ENCODE peak calls at places on chromosomes 7 and 10, in eight cellular contexts. I, W, S, G, V, X, P and N are unnamed samples.

GRCh38 chr7:107294182-107294581 is 125.4 kb downstream of the HBP1 start:
- DNase-seq in W (no peak), P (no peak), G (no peak), V (no peak), X (peak), S (no peak), I (no peak), N (no peak)

GRCh38 chr7:138032186-138032585 is 30.3 kb upstream of the CREB3L2 start:
- DNase-seq in G (no peak), S (no peak), I (no peak), W (no peak), V (no peak), P (no peak), X (no peak), N (no peak)

GRCh38 chr7:38312776-38313175 is 39.3 kb upstream of the TARP start:
- DNase-seq in V (no peak), S (no peak), P (no peak), W (no peak), X (no peak), I (no peak), G (no peak), N (no peak)

GRCh38 chr7:73847941-73848723 is 5.8 kb upstream of the METTL27 start:
- DNase-seq in S (peak), V (no peak), P (peak), I (no peak), G (peak), W (no peak), X (no peak), N (no peak)

GRCh38 chr10:126373137-126373536 is 15.1 kb downstream of the ADAM12 start:
- DNase-seq in X (no peak), G (no peak), P (no peak), W (no peak), I (no peak), V (no peak), S (peak), N (no peak)

GRCh38 chr7:157273208-157274202 is 63.3 kb upstream of the DNAJB6 start:
- DNase-seq in G (peak), W (peak), V (peak), S (peak), P (peak), X (peak), I (peak), N (peak)

GRCh38 chr10:69348824-69349541 is 67.7 kb downstream of the TACR2 start:
- DNase-seq in W (peak), X (peak), P (peak), S (peak), G (no peak), V (no peak), I (no peak), N (no peak)

GRCh38 chr10:27391325-27391724 is 112.8 kb upstream of the RAB18 start:
- DNase-seq in W (no peak), G (no peak), P (peak), X (no peak), S (no peak), I (no peak), V (no peak), N (no peak)

GRCh38 chr10:26721561-26721960 is 24.1 kb downstream of the PDSS1 start:
- DNase-seq in X (no peak), S (no peak), V (no peak), W (no peak), G (no peak), I (no peak), P (no peak), N (no peak)

GRCh38 chr7:123346771-123347170 is 147.0 kb upstream of the SLC13A1 start:
- DNase-seq in S (no peak), V (no peak), I (no peak), G (no peak), X (no peak), P (no peak), W (no peak), N (no peak)

GRCh38 chr7:123341102-123341501 is 141.3 kb upstream of the SLC13A1 start:
- DNase-seq in W (no peak), X (no peak), P (no peak), S (no peak), G (no peak), V (no peak), I (no peak), N (no peak)

GRCh38 chr7:123348700-123349099 is 148.9 kb upstream of the SLC13A1 start:
- DNase-seq in P (no peak), G (no peak), X (no peak), W (no peak), I (no peak), S (no peak), V (no peak), N (no peak)

GRCh38 chr7:123343611-123344010 is 143.8 kb upstream of the SLC13A1 start:
- DNase-seq in W (no peak), S (no peak), G (no peak), V (no peak), X (no peak), I (no peak), P (no peak), N (no peak)
- H2AFZ ChIP-seq in W (no peak), S (no peak), G (peak), V (no peak), X (no peak), I (no peak), P (no peak), N (no peak)

DNA sequence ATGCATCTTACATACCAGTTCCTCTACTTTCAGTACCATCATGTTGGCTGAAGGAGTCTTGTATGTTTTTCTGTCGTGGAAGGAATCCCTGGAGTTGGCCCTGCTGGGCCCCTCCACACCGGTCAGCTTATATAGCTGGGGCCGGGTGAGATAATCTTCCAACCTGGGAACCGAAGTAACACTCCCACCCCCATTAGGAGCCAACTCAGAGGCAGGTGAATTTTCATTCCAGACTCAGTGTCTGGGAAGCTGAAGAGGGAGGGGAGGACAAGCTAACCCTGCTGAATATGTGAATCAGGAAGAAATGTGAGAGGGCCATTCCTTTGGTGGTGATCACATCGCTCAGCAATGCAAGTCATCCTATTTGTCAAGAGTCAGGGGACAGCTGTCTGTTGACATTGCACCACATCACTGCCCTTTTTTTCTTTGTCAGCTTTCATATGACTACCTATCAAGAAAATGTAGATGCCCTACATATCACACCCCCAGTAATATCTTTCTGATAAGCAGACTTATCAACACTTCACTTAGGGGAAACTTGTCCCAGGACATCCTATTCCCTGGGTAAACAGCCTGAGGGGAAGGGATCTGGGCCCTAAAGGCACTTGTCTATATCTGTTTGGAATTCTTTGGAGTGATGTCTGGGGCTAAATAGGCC is at the start of gene ANKRD1:
- DNase-seq in I (peak), P (peak), G (peak), S (peak), W (no peak), V (peak), X (no peak), N (peak)
- TF ChIP-seq EZH2phosphoT487 in I (no peak), P (no peak), G (no peak), S (no peak), W (no peak), V (no peak), X (no peak), N (no peak)

DNA sequence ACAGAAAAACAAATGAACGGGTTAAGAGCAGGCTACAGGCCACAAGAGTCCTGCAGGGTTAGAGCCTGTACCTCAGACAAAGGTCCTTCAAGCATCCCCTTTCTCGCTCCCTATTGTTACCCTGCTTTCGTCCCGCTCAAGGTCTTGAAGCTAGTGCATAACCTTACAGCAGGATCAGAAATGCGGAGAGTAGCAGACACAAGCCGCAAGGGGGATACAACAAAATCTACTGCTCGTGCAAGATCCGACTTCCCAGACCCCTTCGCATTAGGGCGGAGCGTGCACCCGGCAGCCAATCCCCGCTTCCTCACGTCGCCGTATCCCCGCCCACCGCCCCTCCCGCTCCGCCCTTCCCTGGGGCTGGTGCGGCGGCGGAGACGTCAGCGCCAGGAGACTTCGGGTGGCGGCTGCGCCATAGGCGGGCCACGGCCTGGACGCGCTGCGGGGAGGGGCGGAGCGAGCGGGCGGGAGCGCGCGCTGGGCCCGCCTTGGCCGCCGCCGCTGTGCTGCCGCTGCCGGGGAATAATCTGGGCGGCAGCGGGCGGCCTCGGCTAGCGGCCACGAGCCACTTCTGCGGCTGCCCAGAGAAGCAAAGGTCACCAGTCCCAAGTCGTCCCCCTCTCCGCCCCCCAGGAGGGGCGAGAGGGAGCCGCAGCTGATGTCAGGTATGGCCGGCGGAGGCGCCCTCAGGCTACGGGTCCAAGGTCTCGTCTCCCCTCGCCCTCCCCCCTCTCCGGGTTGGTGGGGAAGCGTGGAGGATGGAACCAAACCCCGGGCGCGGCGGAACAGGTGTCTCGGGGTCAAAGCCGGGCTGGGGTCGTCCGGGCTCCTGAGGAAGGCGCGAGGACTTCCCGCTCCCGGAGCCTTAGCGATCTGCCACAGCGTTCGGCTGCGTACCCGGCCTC is at the start of gene C1GALT1:
- DNase-seq in V (peak), W (peak), X (peak), G (peak), I (peak), S (peak), P (peak), N (peak)
- H2AFZ ChIP-seq in V (peak), W (peak), X (peak), G (no peak), I (peak), S (peak), P (peak), N (peak)

GRCh38 chr7:23012797-23013714 is 874 bp downstream of the HYCC1 start:
- DNase-seq in V (peak), I (no peak), W (peak), G (peak), X (peak), P (peak), S (peak), N (peak)
- TF ChIP-seq EZH2phosphoT487 in V (no peak), I (no peak), W (no peak), G (no peak), X (no peak), P (no peak), S (no peak), N (no peak)

GRCh38 chr7:18667466-18667865 is 171.9 kb downstream of the HDAC9 start:
- DNase-seq in W (no peak), S (peak), I (peak), X (no peak), G (peak), V (no peak), P (peak), N (peak)

GRCh38 chr7:18671176-18671575 is 175.6 kb downstream of the HDAC9 start:
- DNase-seq in P (peak), X (no peak), V (no peak), S (no peak), G (no peak), I (no peak), W (peak), N (no peak)

GRCh38 chr7:18663321-18663720 is 167.8 kb downstream of the HDAC9 start:
- DNase-seq in I (no peak), X (no peak), V (no peak), G (no peak), S (no peak), P (no peak), W (no peak), N (no peak)

GRCh38 chr7:18666107-18666728 is 170.7 kb downstream of the HDAC9 start:
- DNase-seq in P (peak), I (peak), S (peak), V (peak), G (peak), X (peak), W (peak), N (peak)
- H2AFZ ChIP-seq in P (peak), I (peak), S (peak), V (no peak), G (no peak), X (peak), W (no peak), N (no peak)